ENCODE peak calls at places on chromosomes 2 and 18, in four cellular contexts. I is nephron progenitor cell, N is cardiac fibroblast, M is H9. E is an unnamed sample.

GRCh38 chr2:149666809-149667208 is 79.2 kb upstream of the MMADHC start:
- DNase-seq in I (no peak), N (no peak), M (no peak), E (no peak)

GRCh38 chr18:42341423-42341822 is 386.4 kb downstream of the PIK3C3 start:
- DNase-seq in I (no peak), N (no peak), M (no peak), E (no peak)

GRCh38 chr2:216013080-216013909 is at the start of gene MREG:
- DNase-seq in I (peak), N (peak), M (peak), E (peak)

GRCh38 chr2:188079176-188079575 is 212.5 kb upstream of the GULP1 start:
- DNase-seq in I (no peak), N (peak), M (no peak), E (no peak)

GRCh38 chr2:191501390-191502168 is 176.4 kb upstream of the NABP1 start:
- DNase-seq in I (no peak), N (peak), M (no peak), E (no peak)

GRCh38 chr2:30331038-30331437 is 99.7 kb downstream of the LBH start:
- DNase-seq in I (no peak), N (no peak), M (no peak), E (no peak)

GRCh38 chr2:1053781-1054180 is 103.1 kb downstream of the SNTG2 start:
- DNase-seq in I (no peak), N (no peak), M (no peak), E (no peak)

GRCh38 chr18:41906528-41907256 is 48.3 kb upstream of the PIK3C3 start:
- DNase-seq in I (peak), N (peak), M (no peak), E (no peak)

GRCh38 chr2:85537600-85538506 is 1.1 kb upstream of the MAT2A start:
- DNase-seq in I (peak), N (peak), M (peak), E (no peak)

GRCh38 chr2:169018390-169018789 is 12.7 kb downstream of the ABCB11 start:
- DNase-seq in I (no peak), N (no peak), M (no peak), E (no peak)

GRCh38 chr18:58174285-58174684 is 130.3 kb downstream of the NEDD4L start:
- DNase-seq in I (no peak), N (no peak), M (peak), E (no peak)

GRCh38 chr2:166090346-166090745 is 37.5 kb downstream of the SCN1A start:
- DNase-seq in I (no peak), N (peak), M (no peak), E (no peak)

GRCh38 chr2:2940702-2941655 is 436.6 kb downstream of the EIPR1 start:
- DNase-seq in I (peak), N (no peak), M (no peak), E (no peak)

GRCh38 chr18:58005885-58006523 is 38.0 kb upstream of the NEDD4L start:
- DNase-seq in I (no peak), N (peak), M (no peak), E (no peak)

GRCh38 chr18:3217930-3218647 is 1.7 kb downstream of the MYOM1 start:
- DNase-seq in I (no peak), N (peak), M (no peak), E (peak)

GRCh38 chr2:172311921-172312345 is 115.5 kb upstream of the ITGA6 start:
- DNase-seq in I (no peak), N (peak), M (no peak), E (no peak)

GRCh38 chr2:88131999-88132368 is 4.1 kb upstream of the FABP1 start:
- DNase-seq in I (no peak), N (no peak), M (no peak), E (no peak)

GRCh38 chr2:160635488-160635887 is 141.9 kb upstream of the RBMS1 start:
- DNase-seq in I (no peak), N (peak), M (no peak), E (no peak)

GRCh38 chr2:236962816-236963215 is 122.9 kb upstream of the COPS8 start:
- DNase-seq in I (no peak), N (no peak), M (no peak), E (no peak)

GRCh38 chr2:192155521-192156118 is 39.1 kb downstream of the TMEFF2 start:
- DNase-seq in I (no peak), N (no peak), M (no peak), E (no peak)

GRCh38 chr2:191691016-191691725 is 13.2 kb downstream of the NABP1 start:
- DNase-seq in I (peak), N (peak), M (no peak), E (no peak)

GRCh38 chr2:161983896-161984295 is 90.1 kb downstream of the DPP4 start:
- DNase-seq in I (no peak), N (peak), M (no peak), E (no peak)

GRCh38 chr2:172131713-172132555 is 29.2 kb upstream of the DLX2 start:
- DNase-seq in I (no peak), N (no peak), M (peak), E (no peak)

GRCh38 chr2:176129013-176129796 is at the start of gene HOXD8:
- DNase-seq in I (peak), N (peak), M (peak), E (no peak)

GRCh38 chr2:171688129-171688465 is 828 bp downstream of the DYNC1I2 start:
- DNase-seq in I (no peak), N (peak), M (no peak), E (no peak)

GRCh38 chr2:158984554-158985207 is 16.2 kb downstream of the TANC1 start:
- DNase-seq in I (no peak), N (no peak), M (no peak), E (no peak)

GRCh38 chr2:177165731-177166711 is 46.6 kb upstream of the HNRNPA3 start:
- DNase-seq in I (no peak), N (peak), M (no peak), E (no peak)

GRCh38 chr2:23350026-23350791 is 34.8 kb upstream of the KLHL29 start:
- DNase-seq in I (no peak), N (no peak), M (no peak), E (no peak)

GRCh38 chr2:41020318-41020717 is 568.4 kb upstream of the SLC8A1 start:
- DNase-seq in I (no peak), N (no peak), M (no peak), E (no peak)

GRCh38 chr2:121285077-121285449 is at the start of gene TFCP2L1:
- DNase-seq in I (peak), N (no peak), M (peak), E (no peak)

GRCh38 chr18:23994361-23994902 is 20.1 kb upstream of the TTC39C start:
- DNase-seq in I (no peak), N (peak), M (no peak), E (peak)

GRCh38 chr18:23992119-23992940 is 22.2 kb upstream of the TTC39C start:
- DNase-seq in I (no peak), N (no peak), M (no peak), E (peak)

GRCh38 chr18:23998018-23998417 is 16.5 kb upstream of the TTC39C start:
- DNase-seq in I (no peak), N (no peak), M (no peak), E (no peak)

GRCh38 chr18:23992941-23993280 is 21.6 kb upstream of the TTC39C start:
- DNase-seq in I (no peak), N (no peak), M (no peak), E (no peak)

GRCh38 chr18:23995180-23995579 is 19.4 kb upstream of the TTC39C start:
- DNase-seq in I (peak), N (no peak), M (no peak), E (peak)
- TF ChIP-seq CTCF in I (no peak), N (no peak), M (no peak), E (no peak)

GRCh38 chr2:135708159-135708558 is 33.5 kb upstream of the UBXN4 start:
- DNase-seq in I (no peak), N (no peak), M (no peak), E (no peak)

DNA sequence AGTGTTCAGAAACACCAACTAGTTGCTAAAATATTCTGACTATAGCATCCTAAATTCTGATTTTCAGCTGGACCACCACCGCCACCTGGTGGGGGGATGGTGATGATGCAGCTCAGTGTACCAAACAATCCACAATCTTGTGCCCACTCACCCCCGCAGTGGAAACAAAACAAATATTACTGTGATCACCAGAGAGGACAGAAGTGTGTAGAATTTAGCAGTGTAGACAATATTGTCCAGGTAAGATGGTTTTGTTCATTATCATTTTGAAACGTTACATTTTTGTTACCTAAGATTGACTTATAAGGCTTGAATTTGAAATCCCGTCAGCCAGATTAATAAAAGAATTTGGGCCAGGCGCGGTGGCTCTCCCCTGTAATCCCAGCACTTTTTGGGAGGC is 31.7 kb upstream of the UBXN4 start:
- DNase-seq in I (peak), N (peak), M (no peak), E (no peak)
- TF ChIP-seq CTCF in I (peak), N (peak), M (peak), E (peak)

DNA sequence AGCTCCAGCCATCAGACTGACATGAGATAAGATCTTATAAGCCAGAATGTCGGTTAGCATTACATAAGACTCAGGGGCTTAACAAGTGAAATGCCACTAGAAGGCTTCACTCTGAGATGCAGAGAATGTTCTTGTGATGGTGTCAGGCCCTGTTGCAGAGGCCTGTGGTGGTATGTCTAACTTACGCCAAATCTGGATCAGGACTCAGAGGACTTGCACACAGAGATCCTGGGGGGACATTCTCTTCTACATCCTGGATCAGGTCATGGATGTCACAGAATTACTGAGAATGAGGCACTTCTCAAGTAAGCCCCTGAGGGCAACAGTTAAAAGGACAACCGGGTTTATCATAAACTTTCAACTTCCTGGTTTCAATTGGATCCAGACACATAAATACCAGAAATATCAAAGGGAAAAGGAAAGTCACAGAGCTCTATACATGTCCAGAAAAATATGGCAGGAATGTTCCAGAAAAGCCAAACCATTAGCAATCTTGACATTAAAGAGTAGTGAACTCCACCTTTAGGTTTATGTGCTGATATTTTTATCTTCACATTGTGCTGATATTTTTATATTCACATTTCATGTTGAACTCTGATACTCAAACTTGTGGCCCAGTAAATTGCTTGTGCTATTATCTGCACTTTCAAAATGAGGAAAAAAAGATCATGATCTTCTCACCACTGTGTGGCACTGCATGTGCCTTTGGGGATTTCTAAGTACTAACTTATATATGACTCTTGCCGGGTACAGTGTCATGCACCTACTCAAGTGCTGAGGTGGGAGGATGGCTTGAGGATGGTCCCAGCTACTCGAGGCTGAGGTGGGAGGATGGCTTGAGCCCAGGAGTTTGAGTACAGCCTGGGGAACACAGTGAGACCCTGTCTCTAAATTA is 137.5 kb upstream of the RNF152 start:
- DNase-seq in I (no peak), N (peak), M (no peak), E (no peak)
- TF ChIP-seq CTCF in I (no peak), N (no peak), M (no peak), E (no peak)

GRCh38 chr18:74567805-74568204 is 29.9 kb upstream of the ZNF407 start:
- DNase-seq in I (no peak), N (no peak), M (no peak), E (no peak)
- TF ChIP-seq CTCF in I (peak), N (no peak), M (peak), E (no peak)

DNA sequence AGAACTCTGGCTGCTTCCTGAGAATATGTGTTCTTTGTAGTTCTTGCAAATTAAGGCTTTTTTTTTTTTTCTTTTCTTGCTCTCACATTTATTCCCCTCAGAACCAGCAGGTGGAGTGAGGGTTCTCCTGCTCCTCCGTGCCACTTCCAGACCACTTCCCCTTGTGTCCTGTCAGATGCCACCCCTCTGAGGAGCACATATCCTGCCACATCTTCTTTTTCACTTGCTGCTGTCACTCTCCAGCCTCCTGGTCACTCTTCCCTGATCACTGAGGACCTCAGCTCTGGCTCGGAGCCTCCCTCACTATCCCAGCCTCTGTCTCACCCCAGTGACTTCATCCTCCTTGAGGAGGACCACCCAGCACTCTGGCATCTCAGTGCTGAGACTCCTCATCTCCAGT is 100.5 kb downstream of the TACR1 start:
- DNase-seq in I (no peak), N (peak), M (peak), E (no peak)
- TF ChIP-seq CTCF in I (peak), N (peak), M (peak), E (peak)

GRCh38 chr2:135048122-135048521 is 875 bp upstream of the MAP3K19 start:
- DNase-seq in I (no peak), N (no peak), M (no peak), E (no peak)

GRCh38 chr2:135047295-135047694 is at the start of gene MAP3K19:
- DNase-seq in I (no peak), N (no peak), M (no peak), E (no peak)

GRCh38 chr2:135037831-135038230 is 9.4 kb downstream of the MAP3K19 start:
- DNase-seq in I (no peak), N (no peak), M (no peak), E (no peak)

GRCh38 chr2:135043345-135043744 is 3.9 kb downstream of the MAP3K19 start:
- DNase-seq in I (peak), N (no peak), M (no peak), E (no peak)
- TF ChIP-seq CTCF in I (peak), N (peak), M (peak), E (peak)

GRCh38 chr18:12121175-12122095 is 27.8 kb downstream of the ANKRD62 start:
- DNase-seq in I (peak), N (peak), M (peak), E (no peak)
- TF ChIP-seq CTCF in I (peak), N (peak), M (peak), E (peak)